ENCODE peak calls at places on chromosomes 11 and 22, in seven cellular contexts. One of them, this sample, is unnamed.

GRCh38 chr11:118901494-118902335 is 18.0 kb downstream of the CXCR5 start:
- DNase-seq in brain microvascular endothelial cell: no peak
- DNase-seq in endodermal cell: no peak
- DNase-seq in progenitor cell of endocrine pancreas: no peak
- DNase-seq in mesothelial cell of epicardium: no peak
- DNase-seq in fibroblast of the aortic adventitia: no peak
- DNase-seq in cardiac muscle cell: no peak
- DNase-seq in this sample: no peak

GRCh38 chr22:21009638-21010425 is 5.1 kb upstream of the P2RX6 start:
- DNase-seq in brain microvascular endothelial cell: peak; percentile 20
- DNase-seq in endodermal cell: peak; percentile 85
- DNase-seq in progenitor cell of endocrine pancreas: peak; percentile 54
- DNase-seq in mesothelial cell of epicardium: peak; percentile 71
- DNase-seq in fibroblast of the aortic adventitia: peak; percentile 59
- DNase-seq in cardiac muscle cell: peak; percentile 63
- DNase-seq in this sample: peak; percentile 33

GRCh38 chr22:41902932-41903421 is 11.9 kb downstream of the SHISA8 start:
- DNase-seq in brain microvascular endothelial cell: no peak
- DNase-seq in endodermal cell: peak; percentile 41
- DNase-seq in progenitor cell of endocrine pancreas: no peak
- DNase-seq in mesothelial cell of epicardium: no peak
- DNase-seq in fibroblast of the aortic adventitia: no peak
- DNase-seq in cardiac muscle cell: no peak
- DNase-seq in this sample: no peak

GRCh38 chr11:48167380-48167779 is 49.2 kb upstream of the OR4B1 start:
- DNase-seq in brain microvascular endothelial cell: no peak
- DNase-seq in endodermal cell: no peak
- DNase-seq in progenitor cell of endocrine pancreas: no peak
- DNase-seq in mesothelial cell of epicardium: no peak
- DNase-seq in fibroblast of the aortic adventitia: no peak
- DNase-seq in cardiac muscle cell: no peak
- DNase-seq in this sample: no peak

GRCh38 chr11:44767421-44767820 is 40.7 kb downstream of the TSPAN18 start:
- DNase-seq in brain microvascular endothelial cell: peak; percentile 36
- DNase-seq in endodermal cell: peak; percentile 18
- DNase-seq in progenitor cell of endocrine pancreas: no peak
- DNase-seq in mesothelial cell of epicardium: peak; percentile 1
- DNase-seq in fibroblast of the aortic adventitia: peak; percentile 76
- DNase-seq in cardiac muscle cell: peak; percentile 63
- DNase-seq in this sample: peak; percentile 66

GRCh38 chr11:19328586-19329311 is 88.0 kb upstream of the E2F8 start:
- DNase-seq in brain microvascular endothelial cell: no peak
- DNase-seq in endodermal cell: no peak
- DNase-seq in progenitor cell of endocrine pancreas: no peak
- DNase-seq in mesothelial cell of epicardium: no peak
- DNase-seq in fibroblast of the aortic adventitia: no peak
- DNase-seq in cardiac muscle cell: no peak
- DNase-seq in this sample: no peak

GRCh38 chr11:72807021-72807693 is 7.1 kb upstream of the ATG16L2 start:
- DNase-seq in brain microvascular endothelial cell: no peak
- DNase-seq in endodermal cell: no peak
- DNase-seq in progenitor cell of endocrine pancreas: no peak
- DNase-seq in mesothelial cell of epicardium: no peak
- DNase-seq in fibroblast of the aortic adventitia: peak; percentile 32
- DNase-seq in cardiac muscle cell: peak; percentile 36
- DNase-seq in this sample: peak; percentile 73

GRCh38 chr11:61980783-61981541 is 13.5 kb upstream of the FTH1 start:
- DNase-seq in brain microvascular endothelial cell: no peak
- DNase-seq in endodermal cell: peak; percentile 49
- DNase-seq in progenitor cell of endocrine pancreas: no peak
- DNase-seq in mesothelial cell of epicardium: peak; percentile 36
- DNase-seq in fibroblast of the aortic adventitia: no peak
- DNase-seq in cardiac muscle cell: no peak
- DNase-seq in this sample: no peak

GRCh38 chr11:134356656-134357544 is 25.1 kb downstream of the GLB1L2 start:
- DNase-seq in brain microvascular endothelial cell: no peak
- DNase-seq in endodermal cell: peak; percentile 26
- DNase-seq in progenitor cell of endocrine pancreas: no peak
- DNase-seq in mesothelial cell of epicardium: no peak
- DNase-seq in fibroblast of the aortic adventitia: no peak
- DNase-seq in cardiac muscle cell: no peak
- DNase-seq in this sample: no peak

GRCh38 chr11:3177931-3178330 is 12.8 kb upstream of the OSBPL5 start:
- DNase-seq in brain microvascular endothelial cell: peak; percentile 51
- DNase-seq in endodermal cell: no peak
- DNase-seq in progenitor cell of endocrine pancreas: no peak
- DNase-seq in mesothelial cell of epicardium: no peak
- DNase-seq in fibroblast of the aortic adventitia: no peak
- DNase-seq in cardiac muscle cell: no peak
- DNase-seq in this sample: peak; percentile 53

GRCh38 chr11:65422633-65423515 is at the start of gene NEAT1:
- DNase-seq in brain microvascular endothelial cell: peak; percentile 89
- DNase-seq in endodermal cell: peak; percentile 94
- DNase-seq in progenitor cell of endocrine pancreas: peak; percentile 67
- DNase-seq in mesothelial cell of epicardium: peak; percentile 88
- DNase-seq in fibroblast of the aortic adventitia: peak; percentile 98
- DNase-seq in cardiac muscle cell: peak; percentile 96
- DNase-seq in this sample: peak; percentile 95

GRCh38 chr22:41951898-41952474 is at the start of gene SMIM45:
- DNase-seq in brain microvascular endothelial cell: no peak
- DNase-seq in endodermal cell: peak; percentile 78
- DNase-seq in progenitor cell of endocrine pancreas: no peak
- DNase-seq in mesothelial cell of epicardium: no peak
- DNase-seq in fibroblast of the aortic adventitia: no peak
- DNase-seq in cardiac muscle cell: peak; percentile 24
- DNase-seq in this sample: no peak

GRCh38 chr11:114060402-114061052 is 1.0 kb downstream of the ZBTB16 start:
- DNase-seq in brain microvascular endothelial cell: no peak
- DNase-seq in endodermal cell: peak; percentile 72
- DNase-seq in progenitor cell of endocrine pancreas: peak; percentile 40
- DNase-seq in mesothelial cell of epicardium: peak; percentile 62
- DNase-seq in fibroblast of the aortic adventitia: peak; percentile 27
- DNase-seq in cardiac muscle cell: peak; percentile 41
- DNase-seq in this sample: no peak

GRCh38 chr11:108223449-108224149 is 732 bp downstream of the ATM start:
- DNase-seq in brain microvascular endothelial cell: peak; percentile 5
- DNase-seq in endodermal cell: no peak
- DNase-seq in progenitor cell of endocrine pancreas: no peak
- DNase-seq in mesothelial cell of epicardium: no peak
- DNase-seq in fibroblast of the aortic adventitia: peak; percentile 19
- DNase-seq in cardiac muscle cell: peak; percentile 37
- DNase-seq in this sample: peak; percentile 26

GRCh38 chr22:43505896-43506295 is 94.1 kb downstream of the MPPED1 start:
- DNase-seq in brain microvascular endothelial cell: no peak
- DNase-seq in endodermal cell: no peak
- DNase-seq in progenitor cell of endocrine pancreas: no peak
- DNase-seq in mesothelial cell of epicardium: no peak
- DNase-seq in fibroblast of the aortic adventitia: no peak
- DNase-seq in cardiac muscle cell: no peak
- DNase-seq in this sample: no peak

GRCh38 chr22:33896801-33897620 is 23.3 kb downstream of the LARGE1 start:
- DNase-seq in brain microvascular endothelial cell: no peak
- DNase-seq in endodermal cell: peak; percentile 76
- DNase-seq in progenitor cell of endocrine pancreas: no peak
- DNase-seq in mesothelial cell of epicardium: no peak
- DNase-seq in fibroblast of the aortic adventitia: peak; percentile 22
- DNase-seq in cardiac muscle cell: peak; percentile 13
- DNase-seq in this sample: no peak

GRCh38 chr22:29079218-29079901 is 6.5 kb downstream of the KREMEN1 start:
- DNase-seq in brain microvascular endothelial cell: no peak
- DNase-seq in endodermal cell: no peak
- DNase-seq in progenitor cell of endocrine pancreas: no peak
- DNase-seq in mesothelial cell of epicardium: no peak
- DNase-seq in fibroblast of the aortic adventitia: peak; percentile 37
- DNase-seq in cardiac muscle cell: no peak
- DNase-seq in this sample: peak; percentile 59

GRCh38 chr11:86717817-86718501 is 45.5 kb upstream of the ME3 start:
- DNase-seq in brain microvascular endothelial cell: no peak
- DNase-seq in endodermal cell: no peak
- DNase-seq in progenitor cell of endocrine pancreas: no peak
- DNase-seq in mesothelial cell of epicardium: no peak
- DNase-seq in fibroblast of the aortic adventitia: no peak
- DNase-seq in cardiac muscle cell: no peak
- DNase-seq in this sample: no peak

GRCh38 chr11:113881856-113882255 is 6.5 kb upstream of the USP28 start:
- DNase-seq in brain microvascular endothelial cell: no peak
- DNase-seq in endodermal cell: peak; percentile 26
- DNase-seq in progenitor cell of endocrine pancreas: no peak
- DNase-seq in mesothelial cell of epicardium: no peak
- DNase-seq in fibroblast of the aortic adventitia: no peak
- DNase-seq in cardiac muscle cell: no peak
- DNase-seq in this sample: no peak

GRCh38 chr11:10374386-10374785 is 69.5 kb downstream of the ADM start:
- DNase-seq in brain microvascular endothelial cell: no peak
- DNase-seq in endodermal cell: no peak
- DNase-seq in progenitor cell of endocrine pancreas: no peak
- DNase-seq in mesothelial cell of epicardium: no peak
- DNase-seq in fibroblast of the aortic adventitia: no peak
- DNase-seq in cardiac muscle cell: no peak
- DNase-seq in this sample: no peak

GRCh38 chr11:104003491-104003890 is 32.9 kb upstream of the DDI1 start:
- DNase-seq in brain microvascular endothelial cell: peak; percentile 42
- DNase-seq in endodermal cell: no peak
- DNase-seq in progenitor cell of endocrine pancreas: no peak
- DNase-seq in mesothelial cell of epicardium: no peak
- DNase-seq in fibroblast of the aortic adventitia: peak; percentile 73
- DNase-seq in cardiac muscle cell: peak; percentile 58
- DNase-seq in this sample: peak; percentile 78

GRCh38 chr11:78230161-78230877 is 41.6 kb downstream of the USP35 start:
- DNase-seq in brain microvascular endothelial cell: no peak
- DNase-seq in endodermal cell: no peak
- DNase-seq in progenitor cell of endocrine pancreas: no peak
- DNase-seq in mesothelial cell of epicardium: no peak
- DNase-seq in fibroblast of the aortic adventitia: no peak
- DNase-seq in cardiac muscle cell: peak; percentile 26
- DNase-seq in this sample: no peak

GRCh38 chr11:78227906-78228305 is 39.2 kb downstream of the USP35 start:
- DNase-seq in brain microvascular endothelial cell: no peak
- DNase-seq in endodermal cell: no peak
- DNase-seq in progenitor cell of endocrine pancreas: no peak
- DNase-seq in mesothelial cell of epicardium: no peak
- DNase-seq in fibroblast of the aortic adventitia: no peak
- DNase-seq in cardiac muscle cell: no peak
- DNase-seq in this sample: no peak

GRCh38 chr11:78229106-78229505 is 40.4 kb downstream of the USP35 start:
- DNase-seq in brain microvascular endothelial cell: no peak
- DNase-seq in endodermal cell: no peak
- DNase-seq in progenitor cell of endocrine pancreas: no peak
- DNase-seq in mesothelial cell of epicardium: no peak
- DNase-seq in fibroblast of the aortic adventitia: no peak
- DNase-seq in cardiac muscle cell: no peak
- DNase-seq in this sample: no peak

GRCh38 chr11:78226684-78227680 is 38.3 kb downstream of the USP35 start:
- DNase-seq in brain microvascular endothelial cell: no peak
- DNase-seq in endodermal cell: no peak
- DNase-seq in progenitor cell of endocrine pancreas: no peak
- DNase-seq in mesothelial cell of epicardium: no peak
- DNase-seq in fibroblast of the aortic adventitia: no peak
- DNase-seq in cardiac muscle cell: no peak
- DNase-seq in this sample: no peak

GRCh38 chr11:78228467-78228866 is 39.7 kb downstream of the USP35 start:
- DNase-seq in brain microvascular endothelial cell: peak; percentile 28
- DNase-seq in endodermal cell: peak; percentile 72
- DNase-seq in progenitor cell of endocrine pancreas: no peak
- DNase-seq in mesothelial cell of epicardium: no peak
- DNase-seq in fibroblast of the aortic adventitia: peak; percentile 76
- DNase-seq in cardiac muscle cell: peak; percentile 74
- DNase-seq in this sample: peak; percentile 50
- TF ChIP-seq CTCF in brain microvascular endothelial cell: peak; percentile 65
- TF ChIP-seq CTCF in endodermal cell: peak; percentile 78
- TF ChIP-seq CTCF in progenitor cell of endocrine pancreas: peak; percentile 68
- TF ChIP-seq CTCF in mesothelial cell of epicardium: no peak
- TF ChIP-seq CTCF in fibroblast of the aortic adventitia: peak; percentile 57
- TF ChIP-seq CTCF in cardiac muscle cell: peak; percentile 67
- TF ChIP-seq CTCF in this sample: peak; percentile 68

DNA sequence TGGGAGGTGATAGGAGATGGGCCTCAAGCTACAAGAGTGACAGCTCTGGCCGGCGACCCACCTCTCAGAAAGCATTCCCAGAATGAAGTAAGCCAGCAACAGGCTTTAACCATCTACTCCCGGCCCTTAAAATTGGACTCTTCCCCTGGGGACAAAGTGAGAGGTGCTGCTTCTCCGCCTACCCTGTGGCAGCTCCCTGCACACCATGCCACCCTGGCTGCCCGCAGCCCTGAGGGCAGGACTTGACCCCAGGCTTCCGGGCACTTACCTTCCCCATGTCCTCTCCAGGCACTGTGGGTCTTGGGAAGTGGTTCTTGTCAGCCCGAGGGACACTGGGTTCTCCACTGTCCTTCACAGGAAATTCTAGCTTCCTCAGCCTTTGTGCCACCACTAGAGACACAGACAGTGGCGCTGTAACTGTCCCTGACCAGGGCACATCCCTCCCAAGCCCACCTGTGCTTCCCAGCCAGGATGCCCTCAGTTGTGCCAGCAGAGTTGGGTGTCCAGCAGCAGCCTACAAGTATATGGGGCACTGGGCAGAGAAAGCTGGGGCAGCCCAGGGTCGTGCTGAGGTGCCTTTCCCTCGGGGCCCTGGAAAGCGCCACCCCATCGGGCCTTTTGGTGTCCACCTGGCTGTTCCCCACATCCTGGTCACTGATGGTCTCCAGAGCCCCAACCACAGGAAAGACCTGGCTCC is 28.9 kb downstream of the PPP2R1B start:
- DNase-seq in brain microvascular endothelial cell: no peak
- DNase-seq in endodermal cell: peak; percentile 28
- DNase-seq in progenitor cell of endocrine pancreas: no peak
- DNase-seq in mesothelial cell of epicardium: no peak
- DNase-seq in fibroblast of the aortic adventitia: peak; percentile 2
- DNase-seq in cardiac muscle cell: no peak
- DNase-seq in this sample: no peak
- TF ChIP-seq CTCF in brain microvascular endothelial cell: no peak
- TF ChIP-seq CTCF in endodermal cell: no peak
- TF ChIP-seq CTCF in progenitor cell of endocrine pancreas: no peak
- TF ChIP-seq CTCF in mesothelial cell of epicardium: no peak
- TF ChIP-seq CTCF in fibroblast of the aortic adventitia: no peak
- TF ChIP-seq CTCF in cardiac muscle cell: no peak
- TF ChIP-seq CTCF in this sample: no peak

GRCh38 chr11:92070026-92070889 is 154.4 kb upstream of the FAT3 start:
- DNase-seq in brain microvascular endothelial cell: no peak
- DNase-seq in endodermal cell: no peak
- DNase-seq in progenitor cell of endocrine pancreas: no peak
- DNase-seq in mesothelial cell of epicardium: no peak
- DNase-seq in fibroblast of the aortic adventitia: no peak
- DNase-seq in cardiac muscle cell: peak; percentile 15
- DNase-seq in this sample: peak; percentile 5
- TF ChIP-seq CTCF in brain microvascular endothelial cell: peak; percentile 44
- TF ChIP-seq CTCF in endodermal cell: peak; percentile 42
- TF ChIP-seq CTCF in progenitor cell of endocrine pancreas: peak; percentile 24
- TF ChIP-seq CTCF in mesothelial cell of epicardium: no peak
- TF ChIP-seq CTCF in fibroblast of the aortic adventitia: no peak
- TF ChIP-seq CTCF in cardiac muscle cell: peak; percentile 22
- TF ChIP-seq CTCF in this sample: peak; percentile 43

DNA sequence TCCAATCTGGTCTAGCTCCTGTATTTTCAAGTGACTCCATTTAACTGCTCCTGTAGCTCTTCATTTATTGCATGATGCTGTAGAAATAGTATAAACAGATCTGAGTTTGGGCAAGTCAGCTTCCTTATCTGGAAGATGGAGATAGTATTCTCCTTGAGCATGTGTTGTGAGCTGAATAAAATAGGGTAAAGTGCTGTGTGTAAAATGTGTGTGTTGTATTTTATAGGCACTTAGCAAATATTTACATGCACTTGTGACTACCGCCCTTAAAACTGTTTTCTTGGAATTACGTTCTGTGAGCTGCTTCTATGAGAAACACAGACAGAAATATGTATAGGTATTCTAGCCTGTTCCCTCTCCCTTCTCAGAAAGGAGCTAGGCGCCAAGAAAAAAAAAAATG is 290.7 kb downstream of the JRKL start:
- DNase-seq in brain microvascular endothelial cell: no peak
- DNase-seq in endodermal cell: no peak
- DNase-seq in progenitor cell of endocrine pancreas: no peak
- DNase-seq in mesothelial cell of epicardium: no peak
- DNase-seq in fibroblast of the aortic adventitia: no peak
- DNase-seq in cardiac muscle cell: no peak
- DNase-seq in this sample: no peak
- TF ChIP-seq CTCF in brain microvascular endothelial cell: no peak
- TF ChIP-seq CTCF in endodermal cell: no peak
- TF ChIP-seq CTCF in progenitor cell of endocrine pancreas: no peak
- TF ChIP-seq CTCF in mesothelial cell of epicardium: no peak
- TF ChIP-seq CTCF in fibroblast of the aortic adventitia: no peak
- TF ChIP-seq CTCF in cardiac muscle cell: no peak
- TF ChIP-seq CTCF in this sample: no peak